ENCODE peak calls at places on chromosomes 1 and 21, in seven cellular contexts. U is stomach, T is IMR-90, D is erythroblast, L is Peyer's patch, B is body of pancreas, V is HepG2. A is an unnamed sample.

GRCh38 chr1:60222492-60223369 is 149.2 kb upstream of the C1orf87 start:
- DNase-seq in L (no peak), D (no peak), V (no peak), B (no peak), T (no peak), U (no peak), A (no peak)

GRCh38 chr1:9844106-9844505 is 20.3 kb upstream of the CLSTN1 start:
- DNase-seq in L (peak), T (no peak), B (no peak), V (no peak), U (no peak), D (no peak), A (no peak)

GRCh38 chr1:31575373-31576140 is 758 bp upstream of the TINAGL1 start:
- DNase-seq in U (peak), B (peak), V (peak), L (peak), D (no peak), T (no peak), A (peak)

GRCh38 chr1:4689271-4689935 is 35.0 kb downstream of the AJAP1 start:
- DNase-seq in L (no peak), T (no peak), V (no peak), B (no peak), D (no peak), U (no peak), A (no peak)

GRCh38 chr1:65045022-65045786 is 78.9 kb upstream of the JAK1 start:
- DNase-seq in B (no peak), D (no peak), U (no peak), T (no peak), L (no peak), V (no peak), A (no peak)

GRCh38 chr1:230807029-230807428 is 59.8 kb downstream of the CAPN9 start:
- DNase-seq in V (no peak), D (no peak), L (no peak), T (no peak), B (peak), U (no peak), A (no peak)

GRCh38 chr1:230157409-230158390 is 90.7 kb downstream of the GALNT2 start:
- DNase-seq in V (peak), L (peak), B (no peak), T (no peak), D (peak), U (no peak), A (no peak)

GRCh38 chr1:73736125-73736524 is 461.9 kb downstream of the LRRIQ3 start:
- DNase-seq in B (no peak), T (no peak), V (no peak), L (no peak), D (no peak), U (no peak), A (no peak)

GRCh38 chr1:85321237-85321964 is 45.0 kb upstream of the BCL10 start:
- DNase-seq in V (no peak), T (peak), D (no peak), B (no peak), U (no peak), L (no peak), A (no peak)

GRCh38 chr1:238783633-238784032 is 602.7 kb upstream of the CHRM3 start:
- DNase-seq in D (no peak), L (no peak), U (no peak), V (no peak), B (no peak), T (no peak), A (no peak)

GRCh38 chr1:233944596-233944995 is 40.1 kb downstream of the SLC35F3 start:
- DNase-seq in U (no peak), L (no peak), V (no peak), D (no peak), B (no peak), T (no peak), A (no peak)

GRCh38 chr1:85606414-85606800 is 25.8 kb downstream of the CCN1 start:
- DNase-seq in D (no peak), T (peak), L (no peak), B (no peak), U (no peak), V (no peak), A (no peak)

GRCh38 chr1:17933991-17934390 is 173.6 kb upstream of the IGSF21 start:
- DNase-seq in L (no peak), T (no peak), B (no peak), D (no peak), V (no peak), U (no peak), A (no peak)

GRCh38 chr1:84719477-84720274 is 29.4 kb upstream of the SSX2IP start:
- DNase-seq in T (peak), D (no peak), U (no peak), B (no peak), L (no peak), V (peak), A (no peak)

GRCh38 chr1:150887018-150887417 is at the start of gene CTXND2:
- DNase-seq in T (peak), L (no peak), D (no peak), V (no peak), U (no peak), B (no peak), A (no peak)

GRCh38 chr1:39145651-39145970 is 58.9 kb upstream of the MACF1 start:
- DNase-seq in U (no peak), V (no peak), B (no peak), L (no peak), T (no peak), D (no peak), A (no peak)

GRCh38 chr1:12314328-12314903 is 84.6 kb downstream of the VPS13D start:
- DNase-seq in V (peak), U (no peak), L (no peak), D (peak), T (peak), B (no peak), A (no peak)

GRCh38 chr1:40708750-40709099 is 17.2 kb downstream of the NFYC start:
- DNase-seq in U (no peak), B (no peak), T (peak), V (peak), L (no peak), D (peak), A (peak)

GRCh38 chr1:244163861-244164562 is 112.9 kb downstream of the ZBTB18 start:
- DNase-seq in T (peak), V (no peak), U (no peak), L (no peak), B (peak), D (no peak), A (peak)

GRCh38 chr1:109910963-109911798 is 532 bp downstream of the CSF1 start:
- DNase-seq in T (no peak), U (no peak), D (peak), B (no peak), V (no peak), L (no peak), A (no peak)

GRCh38 chr1:43864111-43865045 is 69.2 kb upstream of the ARTN start:
- DNase-seq in T (no peak), U (no peak), D (peak), L (no peak), B (no peak), V (no peak), A (no peak)

GRCh38 chr1:160260436-160261382 is 1.6 kb downstream of the DCAF8 start:
- DNase-seq in B (peak), D (peak), T (peak), L (no peak), V (peak), U (no peak), A (no peak)

GRCh38 chr1:44757420-44757819 is 17.8 kb downstream of the KIF2C start:
- DNase-seq in D (no peak), L (no peak), V (no peak), B (no peak), U (no peak), T (no peak), A (no peak)

GRCh38 chr1:151512801-151513625 is 1.8 kb downstream of the CGN start:
- DNase-seq in V (no peak), T (no peak), B (peak), D (no peak), U (peak), L (peak), A (no peak)

GRCh38 chr1:189708674-189709073 is 769.0 kb downstream of the BRINP3 start:
- DNase-seq in U (no peak), T (peak), L (no peak), B (no peak), V (no peak), D (no peak), A (peak)

GRCh38 chr1:161506336-161507223 is 1.3 kb downstream of the FCGR2A start:
- DNase-seq in B (peak), L (no peak), V (peak), T (peak), D (no peak), U (no peak), A (no peak)

GRCh38 chr1:234923626-234924025 is 205.0 kb downstream of the TOMM20 start:
- DNase-seq in D (no peak), V (no peak), B (no peak), L (peak), U (no peak), T (no peak), A (no peak)

GRCh38 chr1:72166426-72166825 is 115.9 kb downstream of the NEGR1 start:
- DNase-seq in B (no peak), L (no peak), V (no peak), U (no peak), T (no peak), D (no peak), A (no peak)

GRCh38 chr1:43930168-43930948 is 3.2 kb upstream of the ARTN start:
- DNase-seq in B (peak), V (no peak), U (no peak), D (peak), L (no peak), T (no peak), A (peak)

GRCh38 chr1:58823481-58824010 is 39.7 kb upstream of the JUN start:
- DNase-seq in V (no peak), D (no peak), B (peak), T (peak), U (peak), L (no peak), A (no peak)

GRCh38 chr21:42172596-42173483 is 46.1 kb upstream of the ABCG1 start:
- DNase-seq in U (peak), D (no peak), L (no peak), V (no peak), T (no peak), B (no peak), A (no peak)

GRCh38 chr1:172697463-172698100 is 38.7 kb downstream of the FASLG start:
- DNase-seq in U (no peak), B (no peak), V (no peak), D (no peak), L (no peak), T (no peak), A (no peak)

GRCh38 chr1:225818229-225818628 is 8.3 kb downstream of the EPHX1 start:
- DNase-seq in T (no peak), B (no peak), V (no peak), D (no peak), L (no peak), U (no peak), A (no peak)

GRCh38 chr21:45386336-45386727 is 18.6 kb upstream of the COL18A1 start:
- DNase-seq in U (no peak), D (no peak), T (no peak), B (no peak), V (no peak), L (peak), A (no peak)

GRCh38 chr1:33563702-33564101 is 91.3 kb downstream of the ZSCAN20 start:
- DNase-seq in T (no peak), U (no peak), L (no peak), V (no peak), B (no peak), D (no peak), A (no peak)

GRCh38 chr1:219938706-219939105 is 10.3 kb upstream of the SLC30A10 start:
- DNase-seq in L (no peak), D (no peak), T (peak), V (no peak), B (no peak), U (no peak), A (no peak)

GRCh38 chr1:50913954-50914353 is 46.1 kb downstream of the FAF1 start:
- DNase-seq in V (no peak), U (no peak), T (peak), D (no peak), L (no peak), B (no peak), A (no peak)

GRCh38 chr1:67791261-67791660 is 42.0 kb downstream of the GNG12 start:
- DNase-seq in L (no peak), T (peak), V (no peak), D (no peak), U (no peak), B (no peak), A (no peak)

GRCh38 chr1:67793562-67793961 is 39.7 kb downstream of the GNG12 start:
- DNase-seq in T (peak), U (no peak), L (no peak), V (no peak), D (no peak), B (no peak), A (no peak)

GRCh38 chr1:67789551-67789950 is 43.7 kb downstream of the GNG12 start:
- DNase-seq in U (no peak), V (no peak), T (no peak), D (no peak), B (no peak), L (no peak), A (no peak)

GRCh38 chr1:67792756-67793475 is 40.4 kb downstream of the GNG12 start:
- DNase-seq in D (no peak), L (no peak), U (no peak), T (peak), V (no peak), B (no peak), A (no peak)

GRCh38 chr1:67791686-67792475 is 41.4 kb downstream of the GNG12 start:
- DNase-seq in V (no peak), U (no peak), D (no peak), L (no peak), T (peak), B (peak), A (no peak)
- TF ChIP-seq POLR2A in V (no peak), U (no peak), D (no peak), L (no peak), T (no peak), B (no peak), A (no peak)

GRCh38 chr21:41167348-41168342 is at the start of gene BACE2:
- DNase-seq in B (peak), L (peak), U (peak), T (peak), D (peak), V (no peak), A (no peak)
- TF ChIP-seq POLR2A in B (peak), L (peak), U (no peak), T (peak), D (no peak), V (no peak), A (no peak)

DNA sequence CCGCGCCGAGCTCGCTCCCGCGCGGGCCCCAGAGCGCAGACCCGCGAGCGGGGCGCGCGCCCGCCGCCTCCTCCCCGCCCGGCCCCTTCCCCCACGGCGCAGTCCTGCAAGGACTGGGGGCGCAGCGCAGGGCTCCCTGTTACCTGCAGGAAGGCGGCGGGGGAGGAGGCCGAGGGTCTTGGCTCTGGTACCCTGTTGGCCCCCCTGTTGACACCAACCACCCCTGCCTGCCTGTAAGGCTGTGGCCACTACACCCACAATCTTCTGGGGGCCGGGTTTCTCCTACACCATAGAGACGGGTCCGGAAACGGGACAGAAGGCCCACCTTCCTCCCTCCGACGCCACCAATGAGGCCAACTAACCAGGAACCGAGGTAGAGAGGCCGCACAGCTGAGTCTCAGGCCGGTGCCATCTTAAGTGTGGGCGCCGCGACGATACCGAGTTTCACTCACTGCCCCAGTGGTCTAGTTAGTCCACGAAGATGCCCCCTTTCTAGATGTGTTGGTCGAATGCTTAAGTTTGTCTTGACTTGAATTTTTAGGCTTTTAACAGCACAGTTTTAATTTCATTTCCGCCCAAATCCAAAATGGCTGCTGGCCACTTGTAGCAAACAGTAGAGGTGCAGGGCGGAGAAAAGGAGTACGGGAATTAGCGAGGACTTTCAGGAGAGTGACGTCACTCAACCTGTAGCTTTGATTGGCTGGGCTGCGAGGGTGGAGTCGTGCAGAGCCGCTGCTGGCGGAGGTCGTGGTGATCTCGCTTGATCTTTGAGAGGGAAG is at the start of gene SCYL3:
- DNase-seq in D (peak), T (peak), V (peak), L (peak), B (peak), U (peak), A (peak)
- TF ChIP-seq POLR2A in D (peak), T (peak), V (peak), L (peak), B (peak), U (peak), A (peak)

GRCh38 chr1:202054094-202054493 is 43.7 kb downstream of the ELF3 start:
- DNase-seq in B (no peak), V (no peak), U (no peak), D (no peak), L (no peak), T (no peak), A (no peak)

GRCh38 chr1:202058001-202058908 is 47.9 kb downstream of the ELF3 start:
- DNase-seq in V (peak), B (no peak), D (no peak), U (peak), T (peak), L (no peak), A (no peak)

GRCh38 chr1:202061055-202061454 is 50.7 kb downstream of the ELF3 start:
- DNase-seq in V (no peak), L (no peak), B (no peak), T (no peak), D (no peak), U (no peak), A (no peak)

DNA sequence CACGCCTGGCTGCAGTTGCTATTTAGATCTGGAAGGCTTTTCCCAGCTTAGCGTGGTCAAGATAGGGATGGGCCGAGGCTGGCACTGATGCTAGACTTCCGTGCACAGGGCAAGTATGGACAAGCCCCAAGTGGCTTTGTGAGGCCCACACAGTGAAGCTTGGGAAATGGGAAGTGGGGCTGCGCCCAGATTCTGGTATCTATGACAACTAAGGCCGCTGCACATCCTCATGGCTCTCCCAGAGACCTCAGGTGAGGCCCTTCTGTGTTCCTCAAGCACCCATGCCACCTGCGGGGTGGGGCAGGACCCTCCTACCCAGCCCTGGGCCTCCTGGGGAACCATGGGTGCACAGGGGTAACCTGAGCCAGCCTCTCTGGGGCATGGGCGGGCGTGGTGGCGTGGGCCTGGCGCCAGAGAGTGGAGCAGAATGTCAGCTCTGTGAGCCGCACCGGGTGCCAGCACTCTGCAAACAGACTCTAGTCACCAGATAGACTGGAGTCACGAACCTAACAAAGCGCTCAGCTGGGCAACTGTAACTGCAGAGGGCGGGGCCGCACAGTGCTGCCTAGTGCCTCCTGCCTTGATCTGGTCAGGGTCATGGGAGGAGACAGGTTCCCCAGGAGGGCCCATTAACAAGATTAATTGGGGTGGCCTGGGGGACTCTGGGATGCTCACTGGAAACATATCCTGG is 46.4 kb downstream of the ELF3 start:
- DNase-seq in L (peak), U (peak), T (no peak), V (peak), D (no peak), B (peak), A (peak)
- TF ChIP-seq POLR2A in L (no peak), U (no peak), T (no peak), V (no peak), D (no peak), B (no peak), A (no peak)